ENCODE peak calls at places on chromosomes 13 and 19, in five cellular contexts. L is MM.1S, E is heart right ventricle, J is endodermal cell, W is PC-3. M is an unnamed sample.

GRCh38 chr19:28840891-28841290 is 372.1 kb downstream of the UQCRFS1 start:
- DNase-seq in L (no peak), E (no peak), J (no peak), W (no peak), M (no peak)

GRCh38 chr19:41860419-41861097 is 503 bp downstream of the RPS19 start:
- DNase-seq in L (peak), E (no peak), J (peak), W (no peak), M (no peak)

GRCh38 chr13:23844132-23844531 is 45.1 kb downstream of the MIPEP start:
- DNase-seq in L (no peak), E (no peak), J (no peak), W (no peak), M (no peak)

GRCh38 chr19:33804021-33804799 is 7.5 kb downstream of the KCTD15 start:
- DNase-seq in L (no peak), E (peak), J (no peak), W (peak), M (no peak)

GRCh38 chr13:25943666-25944065 is 108.2 kb downstream of the SHISA2 start:
- DNase-seq in L (no peak), E (no peak), J (no peak), W (no peak), M (no peak)

GRCh38 chr19:46533085-46534081 is 37.7 kb upstream of the PNMA8B start:
- DNase-seq in L (no peak), E (no peak), J (no peak), W (no peak), M (no peak)

GRCh38 chr19:10230904-10231623 is at the start of gene S1PR2:
- DNase-seq in L (peak), E (peak), J (peak), W (peak), M (no peak)

GRCh38 chr13:36154567-36155231 is 23.5 kb upstream of the DCLK1 start:
- DNase-seq in L (no peak), E (peak), J (peak), W (no peak), M (no peak)

GRCh38 chr19:11197291-11198174 is at the start of gene KANK2:
- DNase-seq in L (peak), E (peak), J (peak), W (peak), M (peak)

GRCh38 chr13:113291997-113292862 is 4.8 kb upstream of the LAMP1 start:
- DNase-seq in L (no peak), E (no peak), J (peak), W (peak), M (no peak)

GRCh38 chr13:28637714-28638355 is 21.1 kb upstream of the POMP start:
- DNase-seq in L (no peak), E (peak), J (no peak), W (no peak), M (no peak)

GRCh38 chr19:36008336-36008978 is at the start of gene SYNE4:
- DNase-seq in L (no peak), E (no peak), J (peak), W (peak), M (no peak)

GRCh38 chr19:39160523-39160861 is 34.9 kb downstream of the PAK4 start:
- DNase-seq in L (no peak), E (no peak), J (no peak), W (peak), M (peak)

GRCh38 chr19:43700368-43701015 is 15.4 kb upstream of the IRGC start:
- DNase-seq in L (peak), E (peak), J (no peak), W (peak), M (no peak)

GRCh38 chr13:113358653-113359052 is 5.3 kb downstream of the GRTP1 start:
- DNase-seq in L (no peak), E (no peak), J (no peak), W (no peak), M (no peak)

GRCh38 chr13:102558029-102558428 is 38.8 kb upstream of the TPP2 start:
- DNase-seq in L (no peak), E (no peak), J (no peak), W (no peak), M (no peak)

GRCh38 chr19:958967-959685 is 25.0 kb upstream of the WDR18 start:
- DNase-seq in L (no peak), E (no peak), J (no peak), W (peak), M (peak)

GRCh38 chr13:25683056-25683455 is 311.3 kb downstream of the ATP8A2 start:
- DNase-seq in L (no peak), E (no peak), J (no peak), W (no peak), M (no peak)

GRCh38 chr19:662207-662961 is 630 bp downstream of the RNF126 start:
- DNase-seq in L (peak), E (no peak), J (peak), W (peak), M (no peak)

GRCh38 chr19:16232127-16232526 is 34.4 kb downstream of the AP1M1 start:
- DNase-seq in L (no peak), E (no peak), J (no peak), W (no peak), M (no peak)

GRCh38 chr13:23159587-23160240 is 21.1 kb upstream of the SGCG start:
- DNase-seq in L (no peak), E (no peak), J (peak), W (no peak), M (no peak)

GRCh38 chr19:15283141-15283885 is 49.0 kb downstream of the BRD4 start:
- DNase-seq in L (no peak), E (no peak), J (no peak), W (peak), M (no peak)

GRCh38 chr13:72555601-72556000 is 171.8 kb downstream of the MZT1 start:
- DNase-seq in L (no peak), E (no peak), J (no peak), W (no peak), M (no peak)

DNA sequence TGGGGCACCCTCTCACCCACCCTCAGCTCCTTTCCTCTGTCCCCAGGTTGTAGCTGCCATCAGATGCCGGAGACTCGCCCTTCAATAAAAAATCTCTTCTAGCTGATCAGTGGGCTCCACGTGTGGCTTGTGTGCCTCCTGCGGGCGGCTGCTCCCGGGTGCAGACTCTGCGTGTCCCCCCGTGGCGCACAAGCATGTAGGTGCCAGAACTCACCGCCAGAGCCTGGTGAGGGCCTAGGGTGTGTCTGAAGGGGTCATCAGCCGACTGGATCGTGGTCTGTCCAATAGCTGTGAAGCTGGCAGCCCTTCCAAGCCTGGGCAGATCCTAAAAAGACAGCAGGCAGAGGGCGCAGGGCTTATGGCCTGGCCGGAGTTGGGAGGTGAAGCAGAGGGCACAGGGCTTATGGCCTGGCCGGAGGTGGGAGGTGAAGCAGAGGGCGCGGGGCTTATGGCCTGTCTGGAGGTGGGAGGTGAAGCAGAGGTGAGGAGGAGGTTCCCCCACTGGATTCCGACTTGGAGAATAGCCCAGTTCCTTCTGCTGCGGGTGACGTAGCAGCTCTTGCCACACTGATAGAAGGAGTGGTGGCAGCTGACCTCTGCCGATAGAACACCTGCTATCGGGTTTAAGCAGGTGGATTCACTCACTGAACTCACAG is 11.7 kb downstream of the NOP53 start:
- DNase-seq in L (no peak), E (no peak), J (no peak), W (no peak), M (no peak)
- TF ChIP-seq CTCF in L (no peak), E (no peak), J (no peak), W (no peak), M (no peak)

DNA sequence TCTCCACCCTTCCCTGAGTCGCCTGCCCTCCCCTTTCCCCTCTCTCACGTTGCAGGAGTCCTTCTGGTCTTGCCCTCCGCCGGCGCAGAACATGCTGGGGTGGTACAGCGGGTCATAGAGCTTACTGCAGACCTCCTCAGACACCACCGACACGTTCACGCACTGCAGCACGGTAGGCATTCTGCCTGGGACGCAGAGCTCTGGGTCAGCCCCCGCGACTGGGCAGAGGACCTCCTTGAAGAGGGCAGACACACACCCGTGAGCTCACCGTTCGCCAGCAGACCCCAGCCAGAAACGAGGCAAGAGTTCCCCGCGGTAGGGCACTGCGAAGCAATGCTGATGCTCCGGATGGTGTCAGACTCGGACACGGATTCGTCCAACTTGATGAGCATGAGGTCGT is 2.9 kb downstream of the KLK4 start:
- DNase-seq in L (no peak), E (no peak), J (no peak), W (no peak), M (no peak)
- H3K4me3 ChIP-seq in L (no peak), E (no peak), J (no peak), W (no peak), M (no peak)

GRCh38 chr19:37964109-37964508 is 57.1 kb downstream of the SIPA1L3 start:
- DNase-seq in L (no peak), E (no peak), J (no peak), W (no peak), M (no peak)

GRCh38 chr19:37969695-37970094 is 62.7 kb downstream of the SIPA1L3 start:
- DNase-seq in L (no peak), E (no peak), J (no peak), W (no peak), M (no peak)

GRCh38 chr19:37970699-37971098 is 63.7 kb downstream of the SIPA1L3 start:
- DNase-seq in L (no peak), E (no peak), J (no peak), W (no peak), M (no peak)

GRCh38 chr19:37963190-37963947 is 56.4 kb downstream of the SIPA1L3 start:
- DNase-seq in L (no peak), E (no peak), J (no peak), W (no peak), M (no peak)

GRCh38 chr19:37966211-37967072 is 59.4 kb downstream of the SIPA1L3 start:
- DNase-seq in L (no peak), E (no peak), J (no peak), W (no peak), M (no peak)
- H3K27ac ChIP-seq in L (no peak), E (no peak), J (no peak), W (no peak), M (peak)

DNA sequence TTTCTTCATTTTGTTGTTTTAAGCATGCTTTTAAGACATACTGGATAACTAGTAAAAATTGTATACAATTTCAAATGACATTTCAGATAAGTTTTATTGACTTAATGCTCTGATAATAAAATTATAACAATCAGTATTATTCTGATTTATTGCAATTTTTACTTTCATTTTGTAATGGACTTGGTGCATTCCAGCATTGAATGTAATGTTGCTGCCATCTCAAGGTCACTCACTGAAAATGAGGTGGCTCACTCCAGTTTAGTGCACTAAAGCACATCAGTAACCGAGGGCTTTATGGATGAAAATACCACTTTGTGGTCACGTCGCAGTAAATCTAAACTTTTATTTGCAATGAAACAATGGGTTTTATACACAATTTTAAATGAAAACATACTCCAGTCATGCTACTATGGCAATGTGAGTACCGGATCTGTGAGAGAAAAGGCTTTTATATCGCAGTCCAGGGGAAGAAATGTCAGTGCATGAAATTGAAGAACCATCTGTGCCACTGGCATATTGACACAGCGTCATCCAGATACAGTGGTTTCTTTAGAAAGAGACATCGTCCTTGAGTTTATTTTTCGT is 20.7 kb upstream of the ZNF507 start:
- DNase-seq in L (peak), E (no peak), J (no peak), W (no peak), M (no peak)
- TF ChIP-seq CTCF in L (peak), E (no peak), J (no peak), W (peak), M (no peak)

DNA sequence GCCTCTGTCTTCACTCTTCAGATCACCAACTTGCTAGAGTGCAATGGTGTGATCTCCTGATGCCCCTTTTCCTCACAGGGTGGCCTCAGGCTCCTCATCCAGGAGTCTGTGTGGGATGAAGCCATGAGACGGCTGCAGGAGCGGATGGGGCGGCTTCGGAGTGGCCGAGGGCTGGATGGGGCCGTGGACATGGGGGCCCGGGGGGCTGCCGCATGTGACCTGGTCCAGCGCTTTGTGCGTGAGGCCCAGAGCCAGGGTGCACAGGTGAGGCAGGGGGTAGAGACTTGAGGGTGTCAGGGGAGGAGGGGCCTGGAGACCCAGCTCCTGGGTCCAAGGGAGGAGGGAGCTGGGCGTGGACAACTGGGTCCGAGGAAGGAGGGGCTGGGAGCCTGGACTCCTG is 9.5 kb downstream of the ALDH16A1 start:
- DNase-seq in L (no peak), E (no peak), J (no peak), W (no peak), M (no peak)
- H3K4me3 ChIP-seq in L (no peak), E (no peak), J (no peak), W (no peak), M (no peak)